ENCODE peak calls at places on chromosomes 3 and 15, in nine cellular contexts. One of them, this sample, is unnamed.

GRCh38 chr3:149723781-149724180 is 28.5 kb downstream of the COMMD2 start:
- DNase-seq in spleen: no peak
- DNase-seq in GM12865: no peak
- DNase-seq in left colon: no peak
- DNase-seq in stimulated activated CD4-positive, alpha-beta T cell treated with anti-CD3 and anti-CD28 coated beads, Interleukin-1b, Interleukin-23, amount 100 ng/mL, for 1 hour: no peak
- DNase-seq in A172: no peak
- DNase-seq in neuronal stem cell: no peak
- DNase-seq in A549: no peak
- DNase-seq in fibroblast of mammary gland: peak; percentile 36
- DNase-seq in this sample: no peak

GRCh38 chr3:150130404-150131100 is 159.9 kb upstream of the PFN2 start:
- DNase-seq in spleen: no peak
- DNase-seq in GM12865: no peak
- DNase-seq in left colon: no peak
- DNase-seq in stimulated activated CD4-positive, alpha-beta T cell treated with anti-CD3 and anti-CD28 coated beads, Interleukin-1b, Interleukin-23, amount 100 ng/mL, for 1 hour: no peak
- DNase-seq in A172: no peak
- DNase-seq in neuronal stem cell: no peak
- DNase-seq in A549: no peak
- DNase-seq in fibroblast of mammary gland: no peak
- DNase-seq in this sample: no peak

GRCh38 chr3:125480656-125481374 is 39.2 kb downstream of the SNX4 start:
- DNase-seq in spleen: no peak
- DNase-seq in GM12865: no peak
- DNase-seq in left colon: no peak
- DNase-seq in stimulated activated CD4-positive, alpha-beta T cell treated with anti-CD3 and anti-CD28 coated beads, Interleukin-1b, Interleukin-23, amount 100 ng/mL, for 1 hour: no peak
- DNase-seq in A172: no peak
- DNase-seq in neuronal stem cell: no peak
- DNase-seq in A549: no peak
- DNase-seq in fibroblast of mammary gland: peak; percentile 96
- DNase-seq in this sample: no peak

GRCh38 chr3:127735767-127736693 is 63.3 kb downstream of the ABTB1 start:
- DNase-seq in spleen: peak; percentile 73
- DNase-seq in GM12865: peak; percentile 89
- DNase-seq in left colon: peak; percentile 47
- DNase-seq in stimulated activated CD4-positive, alpha-beta T cell treated with anti-CD3 and anti-CD28 coated beads, Interleukin-1b, Interleukin-23, amount 100 ng/mL, for 1 hour: no peak
- DNase-seq in A172: peak; percentile 86
- DNase-seq in neuronal stem cell: no peak
- DNase-seq in A549: peak; percentile 24
- DNase-seq in fibroblast of mammary gland: peak; percentile 88
- DNase-seq in this sample: no peak

GRCh38 chr3:119664850-119665379 is 4.5 kb upstream of the POPDC2 start:
- DNase-seq in spleen: no peak
- DNase-seq in GM12865: peak; percentile 22
- DNase-seq in left colon: no peak
- DNase-seq in stimulated activated CD4-positive, alpha-beta T cell treated with anti-CD3 and anti-CD28 coated beads, Interleukin-1b, Interleukin-23, amount 100 ng/mL, for 1 hour: no peak
- DNase-seq in A172: peak; percentile 47
- DNase-seq in neuronal stem cell: no peak
- DNase-seq in A549: peak; percentile 21
- DNase-seq in fibroblast of mammary gland: no peak
- DNase-seq in this sample: no peak

GRCh38 chr3:32323605-32324004 is 68.0 kb upstream of the CMTM7 start:
- DNase-seq in spleen: no peak
- DNase-seq in GM12865: no peak
- DNase-seq in left colon: no peak
- DNase-seq in stimulated activated CD4-positive, alpha-beta T cell treated with anti-CD3 and anti-CD28 coated beads, Interleukin-1b, Interleukin-23, amount 100 ng/mL, for 1 hour: no peak
- DNase-seq in A172: no peak
- DNase-seq in neuronal stem cell: no peak
- DNase-seq in A549: no peak
- DNase-seq in fibroblast of mammary gland: no peak
- DNase-seq in this sample: no peak

GRCh38 chr3:185335799-185336198 is 27.1 kb upstream of the MAP3K13 start:
- DNase-seq in spleen: no peak
- DNase-seq in GM12865: no peak
- DNase-seq in left colon: no peak
- DNase-seq in stimulated activated CD4-positive, alpha-beta T cell treated with anti-CD3 and anti-CD28 coated beads, Interleukin-1b, Interleukin-23, amount 100 ng/mL, for 1 hour: no peak
- DNase-seq in A172: peak; percentile 87
- DNase-seq in neuronal stem cell: no peak
- DNase-seq in A549: peak; percentile 80
- DNase-seq in fibroblast of mammary gland: peak; percentile 41
- DNase-seq in this sample: no peak

GRCh38 chr15:33559207-33559890 is 248.6 kb downstream of the RYR3 start:
- DNase-seq in spleen: no peak
- DNase-seq in GM12865: no peak
- DNase-seq in left colon: no peak
- DNase-seq in stimulated activated CD4-positive, alpha-beta T cell treated with anti-CD3 and anti-CD28 coated beads, Interleukin-1b, Interleukin-23, amount 100 ng/mL, for 1 hour: no peak
- DNase-seq in A172: no peak
- DNase-seq in neuronal stem cell: no peak
- DNase-seq in A549: no peak
- DNase-seq in fibroblast of mammary gland: no peak
- DNase-seq in this sample: no peak

GRCh38 chr3:33650495-33650894 is 67.6 kb downstream of the CLASP2 start:
- DNase-seq in spleen: no peak
- DNase-seq in GM12865: no peak
- DNase-seq in left colon: no peak
- DNase-seq in stimulated activated CD4-positive, alpha-beta T cell treated with anti-CD3 and anti-CD28 coated beads, Interleukin-1b, Interleukin-23, amount 100 ng/mL, for 1 hour: no peak
- DNase-seq in A172: no peak
- DNase-seq in neuronal stem cell: no peak
- DNase-seq in A549: no peak
- DNase-seq in fibroblast of mammary gland: no peak
- DNase-seq in this sample: no peak

GRCh38 chr15:69612112-69612511 is 159.5 kb downstream of the RPLP1 start:
- DNase-seq in spleen: no peak
- DNase-seq in GM12865: no peak
- DNase-seq in left colon: no peak
- DNase-seq in stimulated activated CD4-positive, alpha-beta T cell treated with anti-CD3 and anti-CD28 coated beads, Interleukin-1b, Interleukin-23, amount 100 ng/mL, for 1 hour: no peak
- DNase-seq in A172: no peak
- DNase-seq in neuronal stem cell: no peak
- DNase-seq in A549: no peak
- DNase-seq in fibroblast of mammary gland: no peak
- DNase-seq in this sample: no peak